ENCODE peak calls at places on chromosome 5, in seven cellular contexts. T is IMR-90, O is foreskin keratinocyte, A is lower lobe of right lung, R is body of pancreas, P is PC-3, C is hepatocyte. M is an unnamed sample.

GRCh38 chr5:53343187-53343586 is 137.2 kb upstream of the FST start:
- DNase-seq in T (peak; percentile 99), O (peak; percentile 100), A (no peak), R (no peak), P (peak; percentile 60), C (peak; percentile 25), M (peak; percentile 89)

GRCh38 chr5:172768573-172769323 is 2.2 kb downstream of the DUSP1 start:
- DNase-seq in T (peak; percentile 72), O (peak; percentile 44), A (no peak), R (peak; percentile 52), P (no peak), C (peak; percentile 37), M (no peak)

GRCh38 chr5:39224196-39224754 is 4.9 kb upstream of the FYB1 start:
- DNase-seq in T (peak; percentile 5), O (peak; percentile 81), A (peak; percentile 55), R (no peak), P (peak; percentile 92), C (peak; percentile 73), M (peak; percentile 61)

GRCh38 chr5:65623482-65623881 is 651 bp downstream of the TRIM23 start:
- DNase-seq in T (no peak), O (no peak), A (no peak), R (no peak), P (no peak), C (peak; percentile 9), M (no peak)

GRCh38 chr5:172117977-172118701 is 69.9 kb downstream of the STK10 start:
- DNase-seq in T (no peak), O (no peak), A (no peak), R (no peak), P (no peak), C (no peak), M (no peak)

GRCh38 chr5:113204525-113205161 is 228.0 kb downstream of the DCP2 start:
- DNase-seq in T (peak; percentile 64), O (peak; percentile 84), A (no peak), R (peak; percentile 27), P (peak; percentile 46), C (no peak), M (peak; percentile 94)

GRCh38 chr5:73822989-73823339 is 197.0 kb downstream of the ARHGEF28 start:
- DNase-seq in T (peak; percentile 60), O (peak; percentile 56), A (no peak), R (peak; percentile 39), P (peak; percentile 76), C (peak; percentile 34), M (peak; percentile 57)

GRCh38 chr5:67770431-67771025 is 445.0 kb upstream of the PIK3R1 start:
- DNase-seq in T (no peak), O (no peak), A (no peak), R (peak; percentile 8), P (no peak), C (peak; percentile 71), M (no peak)

GRCh38 chr5:77197840-77198554 is 12.5 kb upstream of the PDE8B start:
- DNase-seq in T (no peak), O (no peak), A (no peak), R (no peak), P (no peak), C (no peak), M (no peak)

DNA sequence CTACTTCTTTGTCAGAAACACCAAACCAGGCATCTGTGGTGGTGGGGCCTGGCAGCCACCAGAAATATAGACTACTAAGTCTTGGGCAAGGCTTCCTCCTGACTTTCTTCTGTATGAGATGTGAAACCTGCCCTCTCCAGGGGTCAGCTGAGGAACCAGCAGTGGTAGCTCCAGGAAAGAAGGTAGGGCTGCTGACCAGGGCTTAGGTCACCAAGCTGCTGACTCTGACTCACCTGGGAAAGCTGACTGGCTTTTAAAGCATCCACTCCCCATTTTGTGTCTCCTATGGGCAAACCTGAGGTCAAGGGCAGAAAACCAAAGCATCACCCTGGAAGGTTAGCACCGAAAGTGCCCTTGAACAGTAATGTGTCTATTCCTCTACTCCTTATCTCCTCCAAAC is 10.4 kb upstream of the SH3TC2 start:
- DNase-seq in T (no peak), O (no peak), A (no peak), R (no peak), P (peak; percentile 88), C (no peak), M (no peak)
- H3K27ac ChIP-seq in T (no peak overlapping the region), O (no peak overlapping the region), A (no peak overlapping the region), R (no peak overlapping the region), P (peak overlapping the region; percentile 82), C (no peak overlapping the region), M (no peak overlapping the region)

GRCh38 chr5:143073761-143074160 is 303.6 kb downstream of the ARHGAP26 start:
- DNase-seq in T (no peak), O (no peak), A (no peak), R (no peak), P (no peak), C (no peak), M (no peak)

GRCh38 chr5:143078321-143078720 is 308.1 kb downstream of the ARHGAP26 start:
- DNase-seq in T (no peak), O (no peak), A (no peak), R (no peak), P (no peak), C (no peak), M (no peak)

GRCh38 chr5:143077453-143078103 is 307.4 kb downstream of the ARHGAP26 start:
- DNase-seq in T (no peak), O (no peak), A (no peak), R (no peak), P (no peak), C (no peak), M (no peak)

GRCh38 chr5:143071927-143072326 is 301.8 kb downstream of the ARHGAP26 start:
- DNase-seq in T (no peak), O (no peak), A (no peak), R (no peak), P (no peak), C (no peak), M (no peak)

DNA sequence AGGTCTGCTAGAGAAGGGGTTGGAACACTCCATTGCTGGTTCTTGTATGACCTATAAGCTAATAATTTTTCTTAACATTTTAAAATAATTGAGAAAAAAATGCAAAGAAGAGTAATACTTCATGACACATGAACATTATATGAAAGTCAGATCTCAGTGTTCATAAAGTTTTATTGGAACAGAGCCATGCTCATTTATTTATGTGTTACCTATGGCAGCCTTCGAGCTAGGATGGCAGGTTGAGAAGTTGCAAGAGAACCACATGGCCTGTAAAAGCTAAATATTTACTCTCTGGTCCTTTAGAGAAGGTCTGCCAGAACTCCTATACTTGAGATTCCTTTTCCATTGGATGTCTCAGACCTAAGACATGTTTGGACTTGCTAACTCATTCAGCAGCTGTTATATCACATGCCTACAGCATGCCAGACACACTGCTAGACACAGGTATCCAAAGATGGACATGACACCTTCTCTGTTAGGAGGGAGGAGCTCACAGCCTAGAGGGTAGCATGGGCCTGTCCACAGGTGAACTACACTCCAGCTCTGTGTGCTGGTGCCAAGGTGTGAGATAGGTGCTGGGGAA is 304.3 kb downstream of the ARHGAP26 start:
- DNase-seq in T (peak; percentile 73), O (peak; percentile 82), A (no peak), R (no peak), P (no peak), C (no peak), M (peak; percentile 61)
- H3K27ac ChIP-seq in T (peak overlapping the region; percentile 87), O (peak overlapping the region; percentile 13), A (no peak overlapping the region), R (no peak overlapping the region), P (no peak overlapping the region), C (no peak overlapping the region), M (no peak overlapping the region)

GRCh38 chr5:8827701-8828100 is 718.2 kb downstream of the SEMA5A start:
- DNase-seq in T (peak; percentile 57), O (no peak), A (no peak), R (no peak), P (no peak), C (no peak), M (no peak)

GRCh38 chr5:8831251-8831650 is 714.6 kb downstream of the SEMA5A start:
- DNase-seq in T (no peak), O (no peak), A (no peak), R (no peak), P (no peak), C (no peak), M (no peak)

GRCh38 chr5:8828596-8829321 is 717.1 kb downstream of the SEMA5A start:
- DNase-seq in T (peak; percentile 39), O (no peak), A (no peak), R (no peak), P (no peak), C (no peak), M (no peak)

GRCh38 chr5:8831854-8832253 is 714.0 kb downstream of the SEMA5A start:
- DNase-seq in T (peak; percentile 11), O (no peak), A (no peak), R (no peak), P (no peak), C (no peak), M (no peak)

DNA sequence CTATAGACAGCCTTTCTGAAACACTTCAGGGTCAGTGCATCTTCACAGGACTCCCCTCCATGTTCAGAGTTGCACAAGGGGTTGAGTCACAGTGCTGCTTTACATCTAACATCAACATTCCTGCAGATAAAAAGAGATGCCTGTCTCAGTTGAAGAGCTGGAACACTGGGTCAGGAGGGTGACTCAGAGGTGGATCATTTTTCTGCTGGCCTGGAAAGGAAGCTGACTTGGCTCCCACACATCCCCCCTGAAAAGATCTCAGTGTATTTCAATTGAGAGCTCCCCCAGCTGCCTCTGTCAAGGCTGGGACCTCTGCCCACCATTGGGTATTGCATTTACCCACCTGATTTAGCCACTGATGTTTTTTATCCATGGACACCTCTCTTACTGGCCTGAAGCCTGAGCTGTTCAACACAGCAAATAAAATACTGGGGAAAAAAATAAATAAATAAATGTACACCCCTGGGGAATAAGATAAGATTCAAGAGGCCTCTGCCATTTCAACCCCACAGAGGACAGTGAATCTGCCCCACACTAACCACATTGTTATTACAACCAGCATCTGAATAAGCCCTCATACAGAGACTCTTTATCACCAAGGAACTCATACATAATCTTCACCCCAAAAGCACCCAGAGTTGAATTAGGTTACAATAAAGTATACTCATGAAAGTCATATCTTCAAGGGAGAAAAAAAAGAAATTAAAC is 716.4 kb downstream of the SEMA5A start:
- DNase-seq in T (peak; percentile 100), O (peak; percentile 95), A (no peak), R (no peak), P (peak; percentile 100), C (peak; percentile 79), M (peak; percentile 95)
- H3K27ac ChIP-seq in T (peak overlapping the region; percentile 75), O (peak overlapping the region; percentile 48), A (peak overlapping the region; percentile 51), R (no peak overlapping the region), P (peak overlapping the region; percentile 80), C (peak overlapping the region; percentile 70), M (peak overlapping the region; percentile 84)

DNA sequence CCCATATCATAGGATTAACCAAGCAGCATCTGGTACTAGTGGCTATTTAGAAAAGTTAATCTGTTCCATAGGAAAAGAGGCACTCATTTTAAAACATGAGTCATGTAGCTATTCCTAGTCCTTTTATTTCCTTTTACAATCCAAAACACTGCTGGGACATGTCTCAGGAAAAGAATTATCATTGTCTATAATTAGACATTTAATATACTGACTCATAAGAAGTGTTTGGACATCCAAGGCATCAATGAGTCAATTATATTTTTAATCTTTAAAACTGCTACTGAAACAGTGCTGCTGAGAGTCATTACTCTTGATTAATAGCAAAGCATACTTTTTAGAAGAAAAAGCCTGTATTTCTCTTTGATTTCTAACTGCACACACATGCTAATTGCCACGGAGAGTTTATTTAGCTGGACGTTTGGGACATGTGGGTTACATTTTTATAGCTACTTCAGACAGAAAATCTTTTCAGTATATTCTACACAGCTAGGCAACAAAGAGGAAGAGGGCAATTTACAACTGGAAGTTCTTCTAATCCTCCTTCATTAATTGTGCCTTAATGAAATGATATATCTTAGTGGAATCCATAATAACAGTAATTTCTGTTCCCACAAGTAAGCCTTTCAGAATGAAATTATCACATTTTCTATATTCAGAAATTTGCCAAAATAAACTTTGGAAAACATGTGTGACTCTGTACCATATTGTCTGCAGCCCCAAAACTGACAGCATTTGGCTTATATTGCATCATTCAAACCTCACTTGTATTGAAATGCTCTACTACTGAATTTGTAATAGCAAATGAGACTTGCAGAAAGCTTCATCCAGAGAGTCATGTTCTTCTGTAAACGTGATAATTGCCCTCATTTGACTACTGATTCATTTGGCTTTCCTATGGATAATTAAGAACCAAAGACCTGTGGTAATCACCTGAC is 1249.2 kb upstream of the CDH18 start:
- DNase-seq in T (no peak), O (peak; percentile 82), A (no peak), R (no peak), P (peak; percentile 49), C (no peak), M (peak; percentile 82)
- H3K27ac ChIP-seq in T (no peak overlapping the region), O (no peak overlapping the region), A (no peak overlapping the region), R (no peak overlapping the region), P (peak overlapping the region; percentile 34), C (no peak overlapping the region), M (no peak overlapping the region)